ENCODE peak calls at places on chromosomes 16 and 17, in four cellular contexts. One of them, this sample, is unnamed.

GRCh38 chr16:17544785-17545184 is 74.0 kb upstream of the XYLT1 start:
- DNase-seq in neural progenitor cell: peak
- DNase-seq in coronary artery: no peak
- DNase-seq in PC-9: no peak
- DNase-seq in this sample: no peak

GRCh38 chr17:12983986-12984932 is 33.6 kb downstream of the ELAC2 start:
- DNase-seq in neural progenitor cell: no peak
- DNase-seq in coronary artery: peak
- DNase-seq in PC-9: no peak
- DNase-seq in this sample: no peak

GRCh38 chr17:52202572-52202876 is 44.0 kb upstream of the CA10 start:
- DNase-seq in neural progenitor cell: no peak
- DNase-seq in coronary artery: no peak
- DNase-seq in PC-9: no peak
- DNase-seq in this sample: no peak

GRCh38 chr16:46844771-46845170 is 13.8 kb upstream of the C16orf87 start:
- DNase-seq in neural progenitor cell: no peak
- DNase-seq in coronary artery: no peak
- DNase-seq in PC-9: no peak
- DNase-seq in this sample: no peak

GRCh38 chr17:35160354-35161201 is 13.0 kb downstream of the UNC45B start:
- DNase-seq in neural progenitor cell: no peak
- DNase-seq in coronary artery: no peak
- DNase-seq in PC-9: no peak
- DNase-seq in this sample: no peak

GRCh38 chr17:49850772-49851386 is 3.0 kb upstream of the TAC4 start:
- DNase-seq in neural progenitor cell: peak
- DNase-seq in coronary artery: no peak
- DNase-seq in PC-9: no peak
- DNase-seq in this sample: no peak

GRCh38 chr16:89093602-89094251 is at the start of gene ACSF3:
- DNase-seq in neural progenitor cell: peak
- DNase-seq in coronary artery: no peak
- DNase-seq in PC-9: no peak
- DNase-seq in this sample: no peak

GRCh38 chr17:20926532-20926931 is 116.3 kb downstream of the USP22 start:
- DNase-seq in neural progenitor cell: no peak
- DNase-seq in coronary artery: no peak
- DNase-seq in PC-9: peak
- DNase-seq in this sample: no peak

GRCh38 chr16:67546761-67547422 is 15.4 kb upstream of the CTCF start:
- DNase-seq in neural progenitor cell: peak
- DNase-seq in coronary artery: peak
- DNase-seq in PC-9: no peak
- DNase-seq in this sample: no peak

GRCh38 chr16:24919536-24919935 is 73.8 kb downstream of the SLC5A11 start:
- DNase-seq in neural progenitor cell: no peak
- DNase-seq in coronary artery: no peak
- DNase-seq in PC-9: no peak
- DNase-seq in this sample: no peak

GRCh38 chr16:54027126-54027922 is 259.3 kb downstream of the IRX3 start:
- DNase-seq in neural progenitor cell: no peak
- DNase-seq in coronary artery: no peak
- DNase-seq in PC-9: peak
- DNase-seq in this sample: no peak

GRCh38 chr16:65388592-65388991 is 266.7 kb upstream of the CDH11 start:
- DNase-seq in neural progenitor cell: no peak
- DNase-seq in coronary artery: no peak
- DNase-seq in PC-9: no peak
- DNase-seq in this sample: no peak

GRCh38 chr16:70428178-70428998 is 10.5 kb downstream of the ST3GAL2 start:
- DNase-seq in neural progenitor cell: peak
- DNase-seq in coronary artery: peak
- DNase-seq in PC-9: peak
- DNase-seq in this sample: no peak

GRCh38 chr17:9646556-9646905 is 1.2 kb downstream of the USP43 start:
- DNase-seq in neural progenitor cell: peak
- DNase-seq in coronary artery: no peak
- DNase-seq in PC-9: no peak
- DNase-seq in this sample: no peak

GRCh38 chr17:4206945-4207344 is 56.8 kb downstream of the ANKFY1 start:
- DNase-seq in neural progenitor cell: no peak
- DNase-seq in coronary artery: no peak
- DNase-seq in PC-9: no peak
- DNase-seq in this sample: no peak

GRCh38 chr17:81842725-81843504 is 8.1 kb upstream of the PPP1R27 start:
- DNase-seq in neural progenitor cell: no peak
- DNase-seq in coronary artery: no peak
- DNase-seq in PC-9: no peak
- DNase-seq in this sample: no peak

GRCh38 chr17:71441098-71441497 is 679.7 kb upstream of the SOX9 start:
- DNase-seq in neural progenitor cell: no peak
- DNase-seq in coronary artery: no peak
- DNase-seq in PC-9: no peak
- DNase-seq in this sample: no peak

GRCh38 chr16:46790599-46791270 is 40.2 kb downstream of the C16orf87 start:
- DNase-seq in neural progenitor cell: no peak
- DNase-seq in coronary artery: no peak
- DNase-seq in PC-9: no peak
- DNase-seq in this sample: no peak

GRCh38 chr16:28986492-28986891 is 1.6 kb downstream of the LAT start:
- DNase-seq in neural progenitor cell: no peak
- DNase-seq in coronary artery: no peak
- DNase-seq in PC-9: no peak
- DNase-seq in this sample: no peak

GRCh38 chr17:68512967-68513474 is 791 bp downstream of the PRKAR1A start:
- DNase-seq in neural progenitor cell: peak
- DNase-seq in coronary artery: no peak
- DNase-seq in PC-9: no peak
- DNase-seq in this sample: no peak

GRCh38 chr17:64216385-64217248 is 46.4 kb downstream of the TEX2 start:
- DNase-seq in neural progenitor cell: peak
- DNase-seq in coronary artery: no peak
- DNase-seq in PC-9: no peak
- DNase-seq in this sample: peak

DNA sequence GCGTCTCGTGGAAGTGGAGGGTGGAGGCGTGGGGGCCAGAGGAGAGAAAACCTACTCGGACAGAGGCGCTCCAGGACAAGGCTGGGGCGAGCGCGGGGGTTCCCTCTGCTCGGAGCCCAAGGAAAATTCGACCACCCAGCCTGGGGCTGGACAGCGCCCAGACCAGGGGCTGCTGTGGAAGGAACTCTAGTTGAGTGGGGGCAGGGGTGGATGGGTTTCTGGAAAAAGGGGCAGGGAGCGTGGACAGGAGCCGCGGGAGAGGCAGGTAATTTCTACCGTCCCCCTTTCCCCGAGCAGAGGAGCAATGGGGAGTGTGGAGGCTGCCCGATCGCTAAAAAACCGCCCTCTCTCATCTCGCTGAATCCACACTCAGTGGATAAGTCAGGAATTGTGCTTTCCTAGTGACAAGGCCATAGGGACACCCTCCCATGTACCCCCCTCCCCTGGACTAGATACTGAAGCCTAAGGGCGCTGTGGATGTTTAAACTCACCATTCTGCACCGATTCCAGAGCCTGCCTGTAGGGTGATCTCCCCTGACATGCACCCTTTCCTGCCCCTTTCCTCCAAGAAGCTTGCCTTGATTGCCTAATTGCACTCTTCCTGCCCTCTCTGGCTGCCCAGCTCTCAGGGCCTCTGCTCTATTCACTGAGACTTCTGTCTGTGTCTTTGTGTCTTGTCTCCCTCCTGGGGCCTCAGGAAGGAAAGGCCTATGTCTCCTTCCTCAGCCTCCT is 90.7 kb upstream of the TMEM97 start:
- DNase-seq in neural progenitor cell: peak
- DNase-seq in coronary artery: no peak
- DNase-seq in PC-9: no peak
- DNase-seq in this sample: no peak
- TF ChIP-seq CTCF in neural progenitor cell: peak
- TF ChIP-seq CTCF in coronary artery: no peak
- TF ChIP-seq CTCF in PC-9: no peak
- TF ChIP-seq CTCF in this sample: peak

GRCh38 chr17:44969144-44969780 is 1.2 kb upstream of the C1QL1 start:
- DNase-seq in neural progenitor cell: peak
- DNase-seq in coronary artery: no peak
- DNase-seq in PC-9: no peak
- DNase-seq in this sample: no peak

GRCh38 chr17:44967026-44967906 is 837 bp downstream of the C1QL1 start:
- DNase-seq in neural progenitor cell: peak
- DNase-seq in coronary artery: no peak
- DNase-seq in PC-9: no peak
- DNase-seq in this sample: no peak

GRCh38 chr17:44968225-44969143 is at the start of gene C1QL1:
- DNase-seq in neural progenitor cell: peak
- DNase-seq in coronary artery: peak
- DNase-seq in PC-9: peak
- DNase-seq in this sample: no peak

GRCh38 chr17:44966348-44967025 is 1.6 kb downstream of the C1QL1 start:
- DNase-seq in neural progenitor cell: peak
- DNase-seq in coronary artery: no peak
- DNase-seq in PC-9: no peak
- DNase-seq in this sample: no peak

DNA sequence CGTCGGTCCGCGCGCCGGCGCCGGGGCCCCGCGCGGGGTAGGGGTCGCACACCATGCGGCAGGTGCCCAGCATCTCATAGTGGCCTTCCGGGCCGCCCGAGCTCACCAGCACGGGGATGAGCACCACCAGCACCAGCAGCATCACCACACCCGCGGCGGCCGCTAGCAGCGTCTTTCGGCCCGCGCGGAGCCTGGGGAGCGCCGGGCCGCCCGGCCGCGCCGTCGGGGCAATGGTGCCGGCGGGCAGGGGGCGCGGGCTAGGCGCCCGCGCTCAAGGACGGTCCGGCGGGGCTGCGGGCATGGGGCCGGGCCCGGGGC is 237 bp downstream of the C1QL1 start:
- DNase-seq in neural progenitor cell: no peak
- DNase-seq in coronary artery: no peak
- DNase-seq in PC-9: no peak
- DNase-seq in this sample: no peak
- H3K4me3 ChIP-seq in neural progenitor cell: peak
- H3K4me3 ChIP-seq in coronary artery: peak
- H3K4me3 ChIP-seq in PC-9: no peak
- H3K4me3 ChIP-seq in this sample: no peak

GRCh38 chr16:48971571-48972071 is 310.0 kb downstream of the CBLN1 start:
- DNase-seq in neural progenitor cell: no peak
- DNase-seq in coronary artery: peak
- DNase-seq in PC-9: no peak
- DNase-seq in this sample: no peak
- TF ChIP-seq CTCF in neural progenitor cell: no peak
- TF ChIP-seq CTCF in coronary artery: no peak
- TF ChIP-seq CTCF in PC-9: no peak
- TF ChIP-seq CTCF in this sample: no peak

GRCh38 chr16:3485821-3486505 is 9.3 kb downstream of the C16orf90 start:
- DNase-seq in neural progenitor cell: peak
- DNase-seq in coronary artery: no peak
- DNase-seq in PC-9: no peak
- DNase-seq in this sample: no peak

GRCh38 chr16:3486506-3487215 is 8.6 kb downstream of the C16orf90 start:
- DNase-seq in neural progenitor cell: no peak
- DNase-seq in coronary artery: no peak
- DNase-seq in PC-9: no peak
- DNase-seq in this sample: no peak

GRCh38 chr16:3484328-3485096 is 10.8 kb downstream of the C16orf90 start:
- DNase-seq in neural progenitor cell: no peak
- DNase-seq in coronary artery: no peak
- DNase-seq in PC-9: no peak
- DNase-seq in this sample: no peak

GRCh38 chr16:3482659-3483241 is 12.5 kb downstream of the C16orf90 start:
- DNase-seq in neural progenitor cell: no peak
- DNase-seq in coronary artery: no peak
- DNase-seq in PC-9: no peak
- DNase-seq in this sample: no peak

DNA sequence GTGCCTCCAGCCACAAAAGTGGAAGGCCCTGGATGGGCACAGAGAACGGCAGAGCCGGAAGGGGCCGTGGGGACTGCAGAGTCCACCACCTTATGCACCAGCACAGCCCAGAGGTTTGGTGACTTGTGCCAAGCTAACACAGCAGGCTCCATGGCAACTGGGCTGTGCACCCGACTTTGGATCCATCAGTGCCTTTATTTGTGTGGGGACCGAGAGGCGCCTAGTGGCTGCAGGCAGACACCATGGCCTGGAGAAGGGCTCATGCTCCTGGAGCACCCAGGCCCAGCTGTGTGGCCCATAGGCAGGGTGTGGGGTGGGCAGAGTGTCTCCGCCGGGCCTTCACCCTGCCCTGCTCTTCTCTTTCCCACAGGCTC is 10.2 kb downstream of the C16orf90 start:
- DNase-seq in neural progenitor cell: no peak
- DNase-seq in coronary artery: no peak
- DNase-seq in PC-9: no peak
- DNase-seq in this sample: no peak
- H3K4me3 ChIP-seq in neural progenitor cell: no peak
- H3K4me3 ChIP-seq in coronary artery: no peak
- H3K4me3 ChIP-seq in PC-9: no peak
- H3K4me3 ChIP-seq in this sample: no peak

GRCh38 chr16:27785307-27785678 is 235.3 kb downstream of the KATNIP start:
- DNase-seq in neural progenitor cell: no peak
- DNase-seq in coronary artery: no peak
- DNase-seq in PC-9: no peak
- DNase-seq in this sample: no peak
- TF ChIP-seq CTCF in neural progenitor cell: no peak
- TF ChIP-seq CTCF in coronary artery: no peak
- TF ChIP-seq CTCF in PC-9: no peak
- TF ChIP-seq CTCF in this sample: no peak

DNA sequence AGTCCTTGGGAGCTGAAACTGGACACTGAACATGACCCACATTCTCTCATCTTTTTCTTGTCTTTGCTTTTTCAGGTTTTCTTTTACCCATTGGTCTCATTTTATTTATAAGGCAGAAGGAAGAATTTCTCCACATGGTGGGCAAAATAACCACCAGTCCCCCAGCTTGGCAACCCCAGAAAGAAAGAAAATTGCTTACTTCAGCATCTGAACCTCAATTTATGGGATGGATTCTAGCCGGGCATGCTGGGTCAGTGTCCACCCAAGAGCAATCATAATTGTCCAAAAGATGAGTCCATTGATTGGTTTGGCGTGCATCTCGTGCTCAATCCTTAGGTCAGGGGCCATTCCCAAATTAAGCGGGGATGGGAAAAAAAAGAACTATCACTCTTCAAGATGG is 163.7 kb downstream of the TMEM114 start:
- DNase-seq in neural progenitor cell: no peak
- DNase-seq in coronary artery: no peak
- DNase-seq in PC-9: no peak
- DNase-seq in this sample: no peak
- H3K4me3 ChIP-seq in neural progenitor cell: no peak
- H3K4me3 ChIP-seq in coronary artery: no peak
- H3K4me3 ChIP-seq in PC-9: no peak
- H3K4me3 ChIP-seq in this sample: no peak